ENCODE peak calls at places on chromosomes 16 and 17, in ten cellular contexts. B, D, T, A, G, L, U, N, H and J are unnamed samples.

GRCh38 chr17:56723471-56723870 is 110.2 kb downstream of the C17orf67 start:
- DNase-seq in B (no peak), D (peak; percentile 32), T (no peak), A (no peak), G (no peak), L (no peak), U (no peak), N (no peak), H (no peak), J (no peak)

GRCh38 chr17:52170963-52171572 is 12.6 kb upstream of the CA10 start:
- DNase-seq in B (peak; percentile 10), D (no peak), T (no peak), A (no peak), G (no peak), L (peak; percentile 42), U (peak; percentile 45), N (no peak), H (peak; percentile 9), J (no peak)

GRCh38 chr16:51532551-51532950 is 381.5 kb upstream of the SALL1 start:
- DNase-seq in B (no peak), D (no peak), T (no peak), A (no peak), G (no peak), L (no peak), U (no peak), N (no peak), H (no peak), J (no peak)

GRCh38 chr16:21057875-21058274 is 92.8 kb downstream of the DNAH3 start:
- DNase-seq in B (no peak), D (no peak), T (no peak), A (no peak), G (no peak), L (no peak), U (no peak), N (no peak), H (no peak), J (no peak)

GRCh38 chr17:45189002-45189401 is 27.3 kb downstream of the HEXIM2 start:
- DNase-seq in B (no peak), D (no peak), T (no peak), A (no peak), G (no peak), L (no peak), U (no peak), N (no peak), H (no peak), J (no peak)

GRCh38 chr16:79690159-79690558 is 89.6 kb upstream of the MAF start:
- DNase-seq in B (no peak), D (no peak), T (no peak), A (no peak), G (no peak), L (no peak), U (no peak), N (no peak), H (no peak), J (no peak)

GRCh38 chr16:85820604-85821372 is 21.3 kb downstream of the COX4I1 start:
- DNase-seq in B (no peak), D (no peak), T (no peak), A (no peak), G (no peak), L (peak; percentile 38), U (no peak), N (no peak), H (peak; percentile 26), J (no peak)

GRCh38 chr17:74618446-74618845 is 5.1 kb downstream of the CD300E start:
- DNase-seq in B (no peak), D (no peak), T (no peak), A (no peak), G (no peak), L (no peak), U (no peak), N (no peak), H (no peak), J (no peak)

GRCh38 chr17:44307387-44308186 is 814 bp upstream of the RUNDC3A start:
- DNase-seq in B (peak; percentile 88), D (no peak), T (peak; percentile 68), A (no peak), G (no peak), L (no peak), U (peak; percentile 60), N (no peak), H (no peak), J (no peak)

GRCh38 chr17:46862949-46863348 is 11.6 kb downstream of the WNT9B start:
- DNase-seq in B (no peak), D (no peak), T (no peak), A (no peak), G (no peak), L (no peak), U (no peak), N (no peak), H (no peak), J (no peak)

GRCh38 chr17:42251115-42251514 is 25.1 kb downstream of the STAT5B start:
- DNase-seq in B (peak; percentile 62), D (no peak), T (no peak), A (no peak), G (no peak), L (no peak), U (no peak), N (no peak), H (no peak), J (no peak)
- TF ChIP-seq CTCF in B (peak; percentile 46), D (peak; percentile 58), T (no peak), A (no peak), G (no peak), L (no peak), U (peak; percentile 24), N (peak; percentile 12), H (no peak), J (no peak)

DNA sequence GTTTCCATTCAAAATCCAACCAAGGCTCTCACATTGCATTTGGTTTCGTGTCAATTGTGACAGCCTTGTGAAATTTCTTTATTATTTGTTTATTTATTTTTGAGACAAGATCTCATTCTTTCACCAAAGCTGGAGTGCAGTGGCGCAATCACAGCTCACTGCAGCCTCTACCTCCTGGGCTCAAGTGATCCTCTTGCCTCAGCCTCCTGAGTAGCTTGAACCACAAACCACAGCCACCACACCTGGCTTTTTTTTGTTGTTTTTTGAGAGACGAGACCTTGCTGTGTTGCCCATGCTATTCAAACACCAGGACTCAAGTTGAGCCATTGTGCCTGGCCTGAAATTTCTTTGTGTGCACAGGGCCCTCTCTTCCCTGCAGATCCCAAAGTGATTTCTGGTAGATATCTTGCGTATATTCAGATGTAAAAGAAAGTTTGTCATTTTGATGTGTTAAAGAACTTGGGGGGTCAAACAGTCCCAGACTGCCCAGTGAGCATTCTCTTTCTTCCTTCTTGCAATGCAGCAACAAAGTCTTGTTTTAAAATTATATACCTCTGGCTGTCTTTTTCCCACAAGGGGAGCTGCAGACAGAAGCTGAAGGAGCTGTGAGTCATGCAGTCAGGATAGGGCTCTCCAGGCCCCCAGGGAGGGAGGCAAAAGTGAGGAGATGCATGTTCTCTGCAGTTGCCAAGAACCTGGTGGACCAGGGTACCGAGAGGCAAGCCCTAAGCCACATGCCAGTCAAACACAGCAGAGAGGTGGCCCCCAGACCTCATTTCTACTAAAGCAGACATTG is 15.5 kb upstream of the USP22 start:
- DNase-seq in B (no peak), D (peak; percentile 48), T (no peak), A (no peak), G (no peak), L (no peak), U (no peak), N (no peak), H (no peak), J (no peak)
- TF ChIP-seq CTCF in B (no peak), D (peak; percentile 35), T (no peak), A (no peak), G (no peak), L (no peak), U (no peak), N (no peak), H (no peak), J (no peak)

GRCh38 chr17:48502901-48503300 is 27.9 kb downstream of the HOXB1 start:
- DNase-seq in B (no peak), D (no peak), T (no peak), A (no peak), G (no peak), L (no peak), U (no peak), N (no peak), H (no peak), J (no peak)

GRCh38 chr17:48499743-48500434 is 30.9 kb downstream of the HOXB1 start:
- DNase-seq in B (no peak), D (no peak), T (no peak), A (no peak), G (no peak), L (no peak), U (no peak), N (no peak), H (no peak), J (no peak)

GRCh38 chr17:48499248-48499647 is 31.6 kb downstream of the HOXB1 start:
- DNase-seq in B (no peak), D (no peak), T (no peak), A (no peak), G (no peak), L (no peak), U (no peak), N (no peak), H (no peak), J (no peak)

GRCh38 chr17:48502312-48502711 is 28.5 kb downstream of the HOXB1 start:
- DNase-seq in B (no peak), D (no peak), T (no peak), A (no peak), G (no peak), L (no peak), U (no peak), N (no peak), H (no peak), J (no peak)

DNA sequence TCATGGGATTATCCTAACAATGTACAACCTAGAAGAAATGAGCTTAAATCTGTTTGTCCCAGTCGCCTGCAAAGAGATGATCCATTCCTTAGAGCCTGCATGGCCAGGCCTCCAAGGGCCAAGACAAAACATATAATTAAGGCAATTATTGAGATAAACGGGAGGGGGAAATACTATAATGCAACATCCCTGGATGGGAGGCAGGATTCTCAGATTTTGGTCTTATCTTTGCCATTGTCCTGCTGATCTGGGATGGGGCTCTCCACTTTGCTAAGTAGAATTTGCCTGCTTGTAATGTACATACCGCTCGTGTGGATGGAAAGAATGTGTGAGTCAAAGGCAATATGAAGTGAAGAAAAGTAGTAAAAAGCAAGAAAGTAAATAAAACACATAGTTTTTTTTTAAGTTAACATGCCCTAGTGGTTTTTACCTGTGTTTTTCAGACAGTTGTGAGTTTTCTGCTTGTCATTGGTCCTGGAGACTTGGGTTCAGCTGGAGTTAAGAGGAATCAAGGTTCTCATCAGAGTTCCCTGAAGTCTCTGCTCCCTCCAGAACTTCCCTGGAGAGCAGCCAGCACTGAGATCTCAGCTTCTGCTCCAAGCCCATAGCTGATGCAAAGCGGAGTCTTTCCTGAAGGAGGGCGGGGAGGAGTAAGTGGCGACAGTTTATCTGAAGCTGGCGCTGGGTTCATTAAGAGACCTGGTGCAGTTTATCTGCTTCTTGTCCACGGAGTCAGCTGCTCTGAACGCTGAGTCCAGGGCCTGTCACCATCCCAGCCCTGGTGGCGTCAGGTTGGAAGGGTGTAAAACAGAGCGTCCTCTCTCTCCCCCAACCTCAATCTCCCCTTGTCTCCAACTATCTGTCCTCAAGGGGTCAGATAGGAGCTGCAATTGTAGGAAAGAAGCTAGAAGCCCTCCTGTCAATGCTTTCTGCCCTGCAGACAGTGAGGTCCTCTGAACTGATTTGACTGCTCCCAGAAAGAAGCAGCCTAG is 30.1 kb downstream of the HOXB1 start:
- DNase-seq in B (no peak), D (no peak), T (no peak), A (no peak), G (no peak), L (peak; percentile 31), U (no peak), N (no peak), H (peak; percentile 42), J (no peak)
- TF ChIP-seq CTCF in B (no peak), D (no peak), T (no peak), A (no peak), G (no peak), L (no peak), U (no peak), N (no peak), H (peak; percentile 22), J (no peak)

GRCh38 chr16:83330251-83330650 is 477.5 kb upstream of the HSBP1 start:
- DNase-seq in B (no peak), D (no peak), T (no peak), A (no peak), G (no peak), L (no peak), U (no peak), N (no peak), H (no peak), J (no peak)
- TF ChIP-seq CTCF in B (no peak), D (no peak), T (no peak), A (no peak), G (no peak), L (no peak), U (no peak), N (no peak), H (no peak), J (no peak)